ENCODE peak calls at places on chromosomes 7 and 10, in seven cellular contexts. Q is activated gamma-delta T cell treated with anti-CD3 and anti-CD28 coated beads, Interleukin-2, amount 50 U/mL, for 16 hours; W is activated B cell treated with CpG ODN at 0.5 μM for 24 hours; E is NT2/D1; Z is COLO829; I is T1000; Y is cardiac muscle cell. X is an unnamed sample.

GRCh38 chr10:6145414-6145978 is 56.7 kb downstream of the RBM17 start:
- DNase-seq in Z (no peak), I (no peak), Q (no peak), W (no peak), Y (peak), E (no peak), X (peak)

GRCh38 chr10:4281207-4281825 is 496.3 kb upstream of the KLF6 start:
- DNase-seq in E (no peak), Q (no peak), I (no peak), Y (no peak), Z (no peak), W (no peak), X (no peak)

GRCh38 chr7:36034020-36034419 is 119.0 kb upstream of the EEPD1 start:
- DNase-seq in Q (no peak), E (no peak), Y (no peak), I (peak), W (no peak), Z (no peak), X (no peak)

GRCh38 chr10:113305871-113306270 is 247.0 kb upstream of the HABP2 start:
- DNase-seq in Q (no peak), I (no peak), E (no peak), Z (no peak), Y (no peak), W (no peak), X (no peak)

GRCh38 chr7:151927011-151927410 is 29.2 kb upstream of the GALNTL5 start:
- DNase-seq in I (no peak), Z (no peak), Y (no peak), E (no peak), Q (no peak), W (no peak), X (no peak)

GRCh38 chr10:73439605-73440298 is 6.4 kb upstream of the MSS51 start:
- DNase-seq in Y (no peak), Z (peak), I (peak), Q (no peak), W (no peak), E (no peak), X (no peak)

GRCh38 chr7:42886129-42886528 is 25.7 kb downstream of the C7orf25 start:
- DNase-seq in E (no peak), W (no peak), Q (no peak), Y (no peak), I (no peak), Z (no peak), X (no peak)

GRCh38 chr10:75057680-75058079 is 53.8 kb upstream of the SAMD8 start:
- DNase-seq in Y (no peak), Z (no peak), Q (no peak), W (no peak), I (no peak), E (no peak), X (no peak)

GRCh38 chr10:4372601-4373000 is 453.4 kb upstream of the AKR1E2 start:
- DNase-seq in Q (no peak), E (no peak), Z (no peak), Y (no peak), W (no peak), I (peak), X (no peak)

GRCh38 chr7:96238474-96238873 is 83.4 kb downstream of the SLC25A13 start:
- DNase-seq in E (no peak), Z (no peak), Q (no peak), Y (no peak), W (no peak), I (no peak), X (no peak)

GRCh38 chr10:21517983-21518628 is 7.4 kb downstream of the SKIDA1 start:
- DNase-seq in Z (no peak), I (no peak), Q (no peak), Y (peak), W (no peak), E (no peak), X (no peak)

GRCh38 chr10:100713859-100714565 is 31.4 kb upstream of the PAX2 start:
- DNase-seq in E (no peak), W (no peak), Y (no peak), Q (no peak), Z (no peak), I (no peak), X (no peak)

GRCh38 chr10:98107644-98108430 is 26.6 kb upstream of the R3HCC1L start:
- DNase-seq in Y (no peak), Q (no peak), Z (no peak), E (no peak), W (no peak), I (no peak), X (no peak)

GRCh38 chr10:21145751-21146445 is 248.8 kb upstream of the NEBL start:
- DNase-seq in Q (no peak), Z (no peak), Y (no peak), W (no peak), E (no peak), I (no peak), X (no peak)

GRCh38 chr7:68434857-68435256 is 1163.4 kb upstream of the AUTS2 start:
- DNase-seq in E (no peak), Q (no peak), W (no peak), Z (no peak), Y (peak), I (no peak), X (no peak)

GRCh38 chr7:1473864-1474512 is 14.7 kb upstream of the MICALL2 start:
- DNase-seq in Q (peak), Y (peak), I (peak), W (peak), Z (peak), E (peak), X (peak)

GRCh38 chr7:21367081-21367480 is 60.8 kb upstream of the SP4 start:
- DNase-seq in Q (no peak), Y (no peak), Z (no peak), W (no peak), E (no peak), I (no peak), X (no peak)

GRCh38 chr10:20768849-20769248 is 128.3 kb downstream of the NEBL start:
- DNase-seq in Y (peak), Z (no peak), W (no peak), I (no peak), Q (no peak), E (no peak), X (no peak)

GRCh38 chr7:22083711-22084289 is 138.1 kb upstream of the CDCA7L start:
- DNase-seq in Q (no peak), E (no peak), Z (no peak), I (peak), W (no peak), Y (no peak), X (no peak)

GRCh38 chr10:69881202-69881601 is 79.5 kb downstream of the COL13A1 start:
- DNase-seq in W (no peak), Q (no peak), I (no peak), E (no peak), Y (no peak), Z (no peak), X (no peak)

GRCh38 chr7:69661342-69661741 is 63.1 kb downstream of the AUTS2 start:
- DNase-seq in Y (no peak), Z (no peak), Q (no peak), E (no peak), W (no peak), I (no peak), X (no peak)

GRCh38 chr7:113730309-113730955 is 188.4 kb downstream of the PPP1R3A start:
- DNase-seq in I (no peak), Y (no peak), Q (no peak), W (no peak), Z (peak), E (no peak), X (no peak)

GRCh38 chr7:100433592-100434296 is 2.6 kb downstream of the PPP1R35 start:
- DNase-seq in E (no peak), Q (no peak), I (no peak), Y (no peak), Z (no peak), W (no peak), X (peak)

X was measured in left lung.